ENCODE peak calls at places on chromosomes 5 and 9, in six cellular contexts. One of them, this sample, is unnamed.
A peak's percentile ranks its signal among the peaks of the same experiment; 100 is the strongest.

GRCh38 chr5:173513521-173513991 is 102.9 kb downstream of the BOD1 start:
- DNase-seq in mesendoderm: no peak
- DNase-seq in CD8-positive, alpha-beta T cell: no peak
- DNase-seq in Peyer's patch: no peak
- DNase-seq in right atrium auricular region: no peak
- DNase-seq in caudate nucleus: no peak
- DNase-seq in this sample: no peak

GRCh38 chr5:161034456-161034855 is 182.4 kb upstream of the ATP10B start:
- DNase-seq in CD8-positive, alpha-beta T cell: no peak
- DNase-seq in caudate nucleus: no peak
- DNase-seq in mesendoderm: peak; percentile 1
- DNase-seq in right atrium auricular region: no peak
- DNase-seq in Peyer's patch: no peak
- DNase-seq in this sample: no peak

GRCh38 chr5:168227973-168228615 is 63.4 kb upstream of the WWC1 start:
- DNase-seq in mesendoderm: no peak
- DNase-seq in caudate nucleus: no peak
- DNase-seq in right atrium auricular region: no peak
- DNase-seq in Peyer's patch: no peak
- DNase-seq in CD8-positive, alpha-beta T cell: peak; percentile 12
- DNase-seq in this sample: no peak

GRCh38 chr9:124795881-124796415 is 19.0 kb downstream of the OLFML2A start:
- DNase-seq in right atrium auricular region: no peak
- DNase-seq in Peyer's patch: no peak
- DNase-seq in CD8-positive, alpha-beta T cell: no peak
- DNase-seq in caudate nucleus: no peak
- DNase-seq in mesendoderm: peak; percentile 66
- DNase-seq in this sample: no peak

GRCh38 chr5:50343715-50344114 is 97.4 kb downstream of the EMB start:
- DNase-seq in right atrium auricular region: no peak
- DNase-seq in Peyer's patch: no peak
- DNase-seq in mesendoderm: no peak
- DNase-seq in CD8-positive, alpha-beta T cell: no peak
- DNase-seq in caudate nucleus: no peak
- DNase-seq in this sample: no peak

GRCh38 chr5:128002420-128002819 is 81.1 kb upstream of the SLC12A2 start:
- DNase-seq in caudate nucleus: no peak
- DNase-seq in Peyer's patch: no peak
- DNase-seq in right atrium auricular region: no peak
- DNase-seq in mesendoderm: no peak
- DNase-seq in CD8-positive, alpha-beta T cell: no peak
- DNase-seq in this sample: no peak

GRCh38 chr9:136537896-136538598 is 7.8 kb downstream of the NOTCH1 start:
- DNase-seq in right atrium auricular region: no peak
- DNase-seq in CD8-positive, alpha-beta T cell: no peak
- DNase-seq in Peyer's patch: no peak
- DNase-seq in mesendoderm: no peak
- DNase-seq in caudate nucleus: no peak
- DNase-seq in this sample: no peak

GRCh38 chr9:8855046-8855445 is 1055.5 kb upstream of the DMAC1 start:
- DNase-seq in caudate nucleus: no peak
- DNase-seq in right atrium auricular region: no peak
- DNase-seq in CD8-positive, alpha-beta T cell: no peak
- DNase-seq in Peyer's patch: no peak
- DNase-seq in mesendoderm: peak; percentile 41
- DNase-seq in this sample: no peak

GRCh38 chr5:154421868-154422267 is 23.9 kb upstream of the SAP30L start:
- DNase-seq in CD8-positive, alpha-beta T cell: peak; percentile 23
- DNase-seq in mesendoderm: peak; percentile 79
- DNase-seq in right atrium auricular region: no peak
- DNase-seq in caudate nucleus: no peak
- DNase-seq in Peyer's patch: no peak
- DNase-seq in this sample: no peak

GRCh38 chr9:127923046-127923445 is 6.2 kb upstream of the ST6GALNAC4 start:
- DNase-seq in mesendoderm: no peak
- DNase-seq in CD8-positive, alpha-beta T cell: no peak
- DNase-seq in Peyer's patch: no peak
- DNase-seq in right atrium auricular region: no peak
- DNase-seq in caudate nucleus: no peak
- DNase-seq in this sample: no peak

GRCh38 chr5:172383231-172383802 is 71.0 kb downstream of the SH3PXD2B start:
- DNase-seq in Peyer's patch: no peak
- DNase-seq in mesendoderm: no peak
- DNase-seq in CD8-positive, alpha-beta T cell: no peak
- DNase-seq in caudate nucleus: no peak
- DNase-seq in right atrium auricular region: no peak
- DNase-seq in this sample: no peak

GRCh38 chr9:21402387-21403247 is 6.3 kb upstream of the IFNA8 start:
- DNase-seq in Peyer's patch: no peak
- DNase-seq in mesendoderm: peak; percentile 67
- DNase-seq in caudate nucleus: peak; percentile 36
- DNase-seq in CD8-positive, alpha-beta T cell: peak; percentile 9
- DNase-seq in right atrium auricular region: no peak
- DNase-seq in this sample: no peak

GRCh38 chr9:127384016-127384730 is 12.8 kb upstream of the SLC2A8 start:
- DNase-seq in Peyer's patch: no peak
- DNase-seq in mesendoderm: no peak
- DNase-seq in CD8-positive, alpha-beta T cell: no peak
- DNase-seq in caudate nucleus: no peak
- DNase-seq in right atrium auricular region: no peak
- DNase-seq in this sample: no peak

GRCh38 chr5:51644976-51645375 is 261.7 kb downstream of the ISL1 start:
- DNase-seq in caudate nucleus: no peak
- DNase-seq in Peyer's patch: no peak
- DNase-seq in right atrium auricular region: no peak
- DNase-seq in CD8-positive, alpha-beta T cell: no peak
- DNase-seq in mesendoderm: no peak
- DNase-seq in this sample: no peak

GRCh38 chr9:130237763-130238524 is 27.6 kb upstream of the HMCN2 start:
- DNase-seq in Peyer's patch: no peak
- DNase-seq in CD8-positive, alpha-beta T cell: no peak
- DNase-seq in caudate nucleus: no peak
- DNase-seq in right atrium auricular region: no peak
- DNase-seq in mesendoderm: no peak
- DNase-seq in this sample: no peak

GRCh38 chr5:134438641-134439621 is 27.2 kb upstream of the CDKN2AIPNL start:
- DNase-seq in Peyer's patch: no peak
- DNase-seq in CD8-positive, alpha-beta T cell: no peak
- DNase-seq in right atrium auricular region: peak; percentile 92
- DNase-seq in mesendoderm: peak; percentile 93
- DNase-seq in caudate nucleus: peak; percentile 66
- DNase-seq in this sample: peak; percentile 30

GRCh38 chr9:22401671-22402070 is 45.0 kb upstream of the DMRTA1 start:
- DNase-seq in right atrium auricular region: no peak
- DNase-seq in mesendoderm: no peak
- DNase-seq in caudate nucleus: no peak
- DNase-seq in CD8-positive, alpha-beta T cell: no peak
- DNase-seq in Peyer's patch: no peak
- DNase-seq in this sample: no peak

DNA sequence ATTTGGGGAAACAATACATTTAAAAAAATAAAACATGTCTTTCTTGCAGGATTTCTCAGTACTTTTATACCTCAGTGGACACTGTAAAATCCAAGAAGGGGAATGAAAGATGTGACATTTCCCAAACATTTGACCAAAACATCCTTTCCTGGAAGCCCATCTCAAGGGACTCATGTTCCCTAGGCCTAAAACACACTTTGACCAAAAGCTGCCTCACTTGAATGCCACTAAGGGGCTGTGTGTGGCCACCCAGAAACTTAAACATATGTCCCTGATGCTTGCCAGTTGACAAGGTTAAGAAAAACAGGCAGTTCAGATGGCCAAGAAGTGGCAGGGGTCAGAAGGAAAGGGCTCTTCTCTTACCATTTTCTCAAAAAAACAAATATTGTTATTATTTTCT is 73.6 kb downstream of the EPB41L4B start:
- DNase-seq in mesendoderm: no peak
- DNase-seq in CD8-positive, alpha-beta T cell: no peak
- DNase-seq in Peyer's patch: no peak
- DNase-seq in caudate nucleus: no peak
- DNase-seq in right atrium auricular region: no peak
- DNase-seq in this sample: no peak
- H3K27ac ChIP-seq in mesendoderm: no peak overlapping the region
- H3K27ac ChIP-seq in CD8-positive, alpha-beta T cell: no peak overlapping the region
- H3K27ac ChIP-seq in Peyer's patch: no peak overlapping the region
- H3K27ac ChIP-seq in caudate nucleus: no peak overlapping the region
- H3K27ac ChIP-seq in right atrium auricular region: no peak overlapping the region
- H3K27ac ChIP-seq in this sample: no peak overlapping the region

GRCh38 chr5:143443330-143443729 is 39.8 kb upstream of the NR3C1 start:
- DNase-seq in CD8-positive, alpha-beta T cell: no peak
- DNase-seq in right atrium auricular region: no peak
- DNase-seq in mesendoderm: no peak
- DNase-seq in Peyer's patch: no peak
- DNase-seq in caudate nucleus: no peak
- DNase-seq in this sample: no peak

GRCh38 chr5:143447983-143448382 is 44.5 kb upstream of the NR3C1 start:
- DNase-seq in right atrium auricular region: no peak
- DNase-seq in mesendoderm: no peak
- DNase-seq in CD8-positive, alpha-beta T cell: no peak
- DNase-seq in Peyer's patch: no peak
- DNase-seq in caudate nucleus: no peak
- DNase-seq in this sample: no peak

GRCh38 chr5:143448518-143448917 is 45.0 kb upstream of the NR3C1 start:
- DNase-seq in CD8-positive, alpha-beta T cell: no peak
- DNase-seq in caudate nucleus: no peak
- DNase-seq in Peyer's patch: no peak
- DNase-seq in right atrium auricular region: no peak
- DNase-seq in mesendoderm: no peak
- DNase-seq in this sample: no peak

GRCh38 chr5:143446535-143447226 is 43.2 kb upstream of the NR3C1 start:
- DNase-seq in Peyer's patch: no peak
- DNase-seq in CD8-positive, alpha-beta T cell: no peak
- DNase-seq in caudate nucleus: no peak
- DNase-seq in mesendoderm: peak; percentile 87
- DNase-seq in right atrium auricular region: no peak
- DNase-seq in this sample: no peak

GRCh38 chr5:143445726-143446125 is 42.2 kb upstream of the NR3C1 start:
- DNase-seq in Peyer's patch: no peak
- DNase-seq in mesendoderm: peak; percentile 57
- DNase-seq in caudate nucleus: no peak
- DNase-seq in CD8-positive, alpha-beta T cell: no peak
- DNase-seq in right atrium auricular region: no peak
- DNase-seq in this sample: no peak
- H3K27ac ChIP-seq in Peyer's patch: no peak overlapping the region
- H3K27ac ChIP-seq in mesendoderm: no peak overlapping the region
- H3K27ac ChIP-seq in caudate nucleus: no peak overlapping the region
- H3K27ac ChIP-seq in CD8-positive, alpha-beta T cell: no peak overlapping the region
- H3K27ac ChIP-seq in right atrium auricular region: no peak overlapping the region
- H3K27ac ChIP-seq in this sample: no peak overlapping the region

DNA sequence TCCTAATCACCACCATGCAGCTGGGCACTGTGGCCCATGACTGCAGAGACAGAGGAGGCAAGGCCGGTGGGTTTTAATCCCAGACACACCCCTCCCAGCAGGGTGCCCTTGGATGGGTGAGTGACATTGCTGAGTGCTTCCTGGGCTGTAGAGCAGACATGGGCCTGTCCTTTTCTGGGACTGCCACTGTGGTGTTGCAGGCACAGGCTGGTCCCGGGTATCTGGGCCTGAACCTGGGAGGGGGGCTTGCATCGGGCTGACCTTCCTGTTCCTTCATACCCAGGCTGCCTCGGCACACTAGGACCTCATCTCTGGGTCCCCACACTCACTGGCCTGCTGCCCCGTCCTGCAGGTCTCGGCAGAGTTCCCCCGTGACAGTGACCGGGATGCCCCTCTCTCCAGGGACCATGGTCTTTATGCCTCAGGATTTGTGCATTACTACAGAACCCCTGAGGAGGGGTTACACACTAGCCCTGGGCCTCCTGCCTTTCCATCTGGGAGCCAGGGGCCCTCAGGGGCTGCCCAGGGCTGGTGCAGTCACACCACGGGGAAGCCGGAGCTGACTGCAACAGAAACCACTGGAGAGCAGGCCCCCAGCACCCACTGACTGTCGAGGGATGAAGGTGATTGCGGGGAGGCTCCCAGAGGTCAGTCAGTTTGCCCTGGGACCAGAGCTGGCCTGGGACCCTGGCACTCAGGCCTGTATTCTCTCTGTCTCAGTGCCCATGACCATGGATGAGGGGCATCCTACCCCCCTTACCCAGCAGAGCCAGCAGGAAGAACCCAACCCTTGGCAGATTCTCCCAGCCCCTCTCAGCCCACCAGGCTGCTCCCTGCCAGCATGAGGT is 8.9 kb upstream of the SLC25A48 start:
- DNase-seq in right atrium auricular region: no peak
- DNase-seq in mesendoderm: no peak
- DNase-seq in Peyer's patch: no peak
- DNase-seq in CD8-positive, alpha-beta T cell: no peak
- DNase-seq in caudate nucleus: no peak
- DNase-seq in this sample: no peak
- H3K27ac ChIP-seq in right atrium auricular region: no peak overlapping the region
- H3K27ac ChIP-seq in mesendoderm: no peak overlapping the region
- H3K27ac ChIP-seq in Peyer's patch: no peak overlapping the region
- H3K27ac ChIP-seq in CD8-positive, alpha-beta T cell: no peak overlapping the region
- H3K27ac ChIP-seq in caudate nucleus: no peak overlapping the region
- H3K27ac ChIP-seq in this sample: no peak overlapping the region

GRCh38 chr5:89279458-89280036 is 396.6 kb upstream of the MEF2C start:
- DNase-seq in right atrium auricular region: no peak
- DNase-seq in caudate nucleus: no peak
- DNase-seq in CD8-positive, alpha-beta T cell: no peak
- DNase-seq in mesendoderm: no peak
- DNase-seq in Peyer's patch: no peak
- DNase-seq in this sample: no peak

GRCh38 chr5:89277791-89278190 is 394.8 kb upstream of the MEF2C start:
- DNase-seq in caudate nucleus: no peak
- DNase-seq in CD8-positive, alpha-beta T cell: no peak
- DNase-seq in right atrium auricular region: no peak
- DNase-seq in Peyer's patch: no peak
- DNase-seq in mesendoderm: no peak
- DNase-seq in this sample: no peak

GRCh38 chr5:89275206-89275605 is 392.2 kb upstream of the MEF2C start:
- DNase-seq in mesendoderm: no peak
- DNase-seq in caudate nucleus: no peak
- DNase-seq in Peyer's patch: no peak
- DNase-seq in right atrium auricular region: no peak
- DNase-seq in CD8-positive, alpha-beta T cell: no peak
- DNase-seq in this sample: no peak

GRCh38 chr5:89273289-89273688 is 390.3 kb upstream of the MEF2C start:
- DNase-seq in Peyer's patch: no peak
- DNase-seq in right atrium auricular region: no peak
- DNase-seq in mesendoderm: no peak
- DNase-seq in CD8-positive, alpha-beta T cell: no peak
- DNase-seq in caudate nucleus: no peak
- DNase-seq in this sample: no peak

DNA sequence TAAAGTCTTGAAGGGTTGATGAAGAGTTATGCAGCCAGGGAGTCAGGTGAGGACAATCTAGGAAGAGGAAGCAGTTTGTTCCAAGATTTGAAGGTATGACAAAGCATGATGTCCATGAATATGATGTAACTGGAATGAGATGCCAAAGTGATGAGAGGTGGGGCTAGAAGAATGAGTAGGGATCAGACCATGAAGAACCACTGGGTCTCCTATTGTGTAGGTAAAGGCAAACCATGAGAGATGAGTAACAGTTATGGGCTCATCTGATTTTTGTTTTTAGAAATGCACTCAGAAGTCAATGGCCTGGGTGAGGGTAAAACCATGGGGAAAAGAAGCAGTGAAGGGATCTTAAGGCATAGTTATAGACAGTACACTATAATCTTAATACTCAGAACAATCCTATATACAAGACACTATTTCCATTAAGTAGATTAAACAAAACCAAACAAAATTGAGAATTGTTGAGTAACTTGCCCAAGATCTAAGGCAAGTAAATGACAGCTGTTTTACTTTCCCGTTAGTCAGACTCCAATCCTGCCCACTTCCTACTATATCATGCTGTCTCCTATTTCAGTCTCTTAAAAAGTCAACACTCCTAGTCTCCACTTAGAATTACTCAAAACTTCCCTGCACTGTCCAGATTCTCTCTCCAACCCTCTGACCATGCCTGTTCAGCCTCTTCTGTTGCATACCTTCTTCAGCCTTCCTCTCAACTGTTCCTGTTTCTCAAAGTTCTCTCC is 393.8 kb upstream of the MEF2C start:
- DNase-seq in mesendoderm: no peak
- DNase-seq in CD8-positive, alpha-beta T cell: no peak
- DNase-seq in caudate nucleus: no peak
- DNase-seq in Peyer's patch: no peak
- DNase-seq in right atrium auricular region: no peak
- DNase-seq in this sample: no peak
- H3K27ac ChIP-seq in mesendoderm: no peak overlapping the region
- H3K27ac ChIP-seq in CD8-positive, alpha-beta T cell: no peak overlapping the region
- H3K27ac ChIP-seq in caudate nucleus: no peak overlapping the region
- H3K27ac ChIP-seq in Peyer's patch: no peak overlapping the region
- H3K27ac ChIP-seq in right atrium auricular region: no peak overlapping the region
- H3K27ac ChIP-seq in this sample: no peak overlapping the region